ENCODE peak calls at places on chromosomes 2 and 18, in six cellular contexts. One of them, this sample, is unnamed.

GRCh38 chr2:179268277-179268935 is 3.8 kb upstream of the SESTD1 start:
- DNase-seq in NCI-H446 treated with DMSO at 0.1 percent for 48 hours: no peak
- DNase-seq in NCI-H1436: no peak
- DNase-seq in naive thymus-derived CD8-positive, alpha-beta T cell: no peak
- DNase-seq in tibial artery: peak; percentile 53
- DNase-seq in RKO: no peak
- DNase-seq in this sample: no peak

GRCh38 chr2:118046628-118047210 is 32.8 kb upstream of the CCDC93 start:
- DNase-seq in NCI-H446 treated with DMSO at 0.1 percent for 48 hours: peak; percentile 59
- DNase-seq in NCI-H1436: peak; percentile 30
- DNase-seq in naive thymus-derived CD8-positive, alpha-beta T cell: no peak
- DNase-seq in tibial artery: no peak
- DNase-seq in RKO: peak; percentile 74
- DNase-seq in this sample: peak; percentile 38

GRCh38 chr2:61670591-61671503 is 132.7 kb upstream of the XPO1 start:
- DNase-seq in NCI-H446 treated with DMSO at 0.1 percent for 48 hours: no peak
- DNase-seq in NCI-H1436: no peak
- DNase-seq in naive thymus-derived CD8-positive, alpha-beta T cell: no peak
- DNase-seq in tibial artery: peak; percentile 60
- DNase-seq in RKO: peak; percentile 27
- DNase-seq in this sample: peak; percentile 35

GRCh38 chr2:8413589-8414135 is 268.2 kb upstream of the ID2 start:
- DNase-seq in NCI-H446 treated with DMSO at 0.1 percent for 48 hours: no peak
- DNase-seq in NCI-H1436: no peak
- DNase-seq in naive thymus-derived CD8-positive, alpha-beta T cell: no peak
- DNase-seq in tibial artery: peak; percentile 56
- DNase-seq in RKO: no peak
- DNase-seq in this sample: no peak

GRCh38 chr2:85999131-85999831 is 106.4 kb downstream of the POLR1A start:
- DNase-seq in NCI-H446 treated with DMSO at 0.1 percent for 48 hours: no peak
- DNase-seq in NCI-H1436: no peak
- DNase-seq in naive thymus-derived CD8-positive, alpha-beta T cell: peak; percentile 6
- DNase-seq in tibial artery: no peak
- DNase-seq in RKO: no peak
- DNase-seq in this sample: no peak

GRCh38 chr2:181438298-181438697 is 18.9 kb upstream of the ITGA4 start:
- DNase-seq in NCI-H446 treated with DMSO at 0.1 percent for 48 hours: no peak
- DNase-seq in NCI-H1436: no peak
- DNase-seq in naive thymus-derived CD8-positive, alpha-beta T cell: no peak
- DNase-seq in tibial artery: no peak
- DNase-seq in RKO: no peak
- DNase-seq in this sample: no peak

GRCh38 chr18:73741946-73742345 is 405.7 kb downstream of the FBXO15 start:
- DNase-seq in NCI-H446 treated with DMSO at 0.1 percent for 48 hours: no peak
- DNase-seq in NCI-H1436: no peak
- DNase-seq in naive thymus-derived CD8-positive, alpha-beta T cell: no peak
- DNase-seq in tibial artery: no peak
- DNase-seq in RKO: no peak
- DNase-seq in this sample: no peak

GRCh38 chr18:45805551-45805950 is 19.9 kb upstream of the SIGLEC15 start:
- DNase-seq in NCI-H446 treated with DMSO at 0.1 percent for 48 hours: no peak
- DNase-seq in NCI-H1436: no peak
- DNase-seq in naive thymus-derived CD8-positive, alpha-beta T cell: no peak
- DNase-seq in tibial artery: no peak
- DNase-seq in RKO: no peak
- DNase-seq in this sample: no peak

GRCh38 chr2:119267604-119268003 is 44.0 kb downstream of the STEAP3 start:
- DNase-seq in NCI-H446 treated with DMSO at 0.1 percent for 48 hours: no peak
- DNase-seq in NCI-H1436: no peak
- DNase-seq in naive thymus-derived CD8-positive, alpha-beta T cell: no peak
- DNase-seq in tibial artery: no peak
- DNase-seq in RKO: no peak
- DNase-seq in this sample: no peak

GRCh38 chr2:75528221-75528977 is 32.3 kb downstream of the EVA1A start:
- DNase-seq in NCI-H446 treated with DMSO at 0.1 percent for 48 hours: no peak
- DNase-seq in NCI-H1436: no peak
- DNase-seq in naive thymus-derived CD8-positive, alpha-beta T cell: no peak
- DNase-seq in tibial artery: no peak
- DNase-seq in RKO: no peak
- DNase-seq in this sample: no peak

GRCh38 chr2:24304098-24304497 is 56.2 kb downstream of the ITSN2 start:
- DNase-seq in NCI-H446 treated with DMSO at 0.1 percent for 48 hours: peak; percentile 4
- DNase-seq in NCI-H1436: no peak
- DNase-seq in naive thymus-derived CD8-positive, alpha-beta T cell: no peak
- DNase-seq in tibial artery: peak; percentile 88
- DNase-seq in RKO: peak; percentile 48
- DNase-seq in this sample: peak; percentile 15

GRCh38 chr2:205989291-205990071 is 96.5 kb downstream of the INO80D start:
- DNase-seq in NCI-H446 treated with DMSO at 0.1 percent for 48 hours: no peak
- DNase-seq in NCI-H1436: no peak
- DNase-seq in naive thymus-derived CD8-positive, alpha-beta T cell: no peak
- DNase-seq in tibial artery: no peak
- DNase-seq in RKO: no peak
- DNase-seq in this sample: no peak